ENCODE peak calls at places on chromosomes 3 and 15, in six cellular contexts. Q is HepG2, L is upper lobe of left lung, S is HCT116, D is Panc1, Y is esophagus muscularis mucosa. I is an unnamed sample.

GRCh38 chr3:101810023-101810415 is 31.0 kb downstream of the NXPE3 start:
- DNase-seq in Q (no peak), L (no peak), S (no peak), D (no peak), Y (no peak), I (no peak)

GRCh38 chr3:70851066-70851465 is 538.6 kb upstream of the MDFIC2 start:
- DNase-seq in Q (no peak), L (no peak), S (no peak), D (no peak), Y (no peak), I (no peak)

GRCh38 chr15:95581595-95581994 is 748.9 kb upstream of the NR2F2 start:
- DNase-seq in Q (no peak), L (no peak), S (no peak), D (no peak), Y (no peak), I (no peak)

GRCh38 chr15:98649996-98650870 is 1.9 kb downstream of the IGF1R start:
- DNase-seq in Q (peak; percentile 48), L (peak; percentile 45), S (no peak), D (no peak), Y (peak; percentile 87), I (no peak)

GRCh38 chr3:151768393-151768930 is 34.7 kb downstream of the AADACL2 start:
- DNase-seq in Q (no peak), L (no peak), S (no peak), D (no peak), Y (no peak), I (no peak)

GRCh38 chr15:40047413-40048154 is 8.6 kb upstream of the SRP14 start:
- DNase-seq in Q (no peak), L (peak; percentile 83), S (no peak), D (no peak), Y (peak; percentile 92), I (no peak)

GRCh38 chr3:14935577-14936345 is 11.6 kb upstream of the NR2C2 start:
- DNase-seq in Q (no peak), L (no peak), S (no peak), D (no peak), Y (no peak), I (no peak)

GRCh38 chr15:40956543-40956982 is 3.3 kb downstream of the CHAC1 start:
- DNase-seq in Q (no peak), L (no peak), S (no peak), D (no peak), Y (no peak), I (no peak)

GRCh38 chr3:168288511-168289268 is 193.0 kb upstream of the GOLIM4 start:
- DNase-seq in Q (no peak), L (no peak), S (no peak), D (no peak), Y (no peak), I (no peak)

GRCh38 chr3:194731496-194732073 is 45.9 kb downstream of the FAM43A start:
- DNase-seq in Q (no peak), L (no peak), S (no peak), D (no peak), Y (no peak), I (no peak)

GRCh38 chr15:101578443-101578894 is 73.7 kb downstream of the TM2D3 start:
- DNase-seq in Q (peak; percentile 50), L (no peak), S (peak; percentile 44), D (no peak), Y (peak; percentile 86), I (no peak)

GRCh38 chr3:197846491-197846890 is 55.4 kb downstream of the LRCH3 start:
- DNase-seq in Q (no peak), L (no peak), S (no peak), D (no peak), Y (no peak), I (no peak)

GRCh38 chr3:100732435-100732834 is 23.1 kb downstream of the TFG start:
- DNase-seq in Q (no peak), L (no peak), S (no peak), D (no peak), Y (no peak), I (no peak)

GRCh38 chr3:98733055-98733777 is 29.9 kb upstream of the ST3GAL6 start:
- DNase-seq in Q (peak; percentile 12), L (peak; percentile 47), S (no peak), D (no peak), Y (no peak), I (no peak)

GRCh38 chr15:95148183-95148582 is 916.8 kb downstream of the MCTP2 start:
- DNase-seq in Q (no peak), L (no peak), S (no peak), D (no peak), Y (no peak), I (no peak)

GRCh38 chr3:59620334-59620733 is 570.5 kb upstream of the CFAP20DC start:
- DNase-seq in Q (no peak), L (no peak), S (no peak), D (no peak), Y (no peak), I (no peak)

GRCh38 chr3:75001330-75001729 is 386.9 kb upstream of the CNTN3 start:
- DNase-seq in Q (peak; percentile 1), L (no peak), S (no peak), D (no peak), Y (no peak), I (no peak)

GRCh38 chr15:60423540-60423939 is 25.8 kb upstream of the ANXA2 start:
- DNase-seq in Q (peak; percentile 44), L (peak; percentile 30), S (peak; percentile 52), D (no peak), Y (no peak), I (no peak)

GRCh38 chr3:100754563-100755334 is 45.5 kb downstream of the TFG start:
- DNase-seq in Q (no peak), L (no peak), S (no peak), D (no peak), Y (no peak), I (no peak)

GRCh38 chr15:64571857-64572291 is 111.5 kb downstream of the ZNF609 start:
- DNase-seq in Q (peak; percentile 52), L (no peak), S (no peak), D (no peak), Y (no peak), I (no peak)

GRCh38 chr3:15064299-15064834 is 748 bp downstream of the MRPS25 start:
- DNase-seq in Q (no peak), L (no peak), S (no peak), D (no peak), Y (no peak), I (no peak)

GRCh38 chr3:179151474-179151873 is 3.3 kb downstream of the PIK3CA start:
- DNase-seq in Q (no peak), L (no peak), S (no peak), D (no peak), Y (no peak), I (no peak)

GRCh38 chr3:196096382-196096953 is 14.6 kb upstream of the TFRC start:
- DNase-seq in Q (no peak), L (peak; percentile 25), S (no peak), D (no peak), Y (no peak), I (no peak)

GRCh38 chr3:189563841-189564563 is 67.2 kb upstream of the TP63 start:
- DNase-seq in Q (no peak), L (peak; percentile 22), S (no peak), D (peak; percentile 43), Y (no peak), I (no peak)

GRCh38 chr3:195900426-195901355 is 7.7 kb downstream of the TNK2 start:
- DNase-seq in Q (peak; percentile 83), L (peak; percentile 86), S (no peak), D (no peak), Y (no peak), I (no peak)

GRCh38 chr3:86923071-86923476 is 67.9 kb downstream of the VGLL3 start:
- DNase-seq in Q (no peak), L (no peak), S (no peak), D (no peak), Y (no peak), I (no peak)

DNA sequence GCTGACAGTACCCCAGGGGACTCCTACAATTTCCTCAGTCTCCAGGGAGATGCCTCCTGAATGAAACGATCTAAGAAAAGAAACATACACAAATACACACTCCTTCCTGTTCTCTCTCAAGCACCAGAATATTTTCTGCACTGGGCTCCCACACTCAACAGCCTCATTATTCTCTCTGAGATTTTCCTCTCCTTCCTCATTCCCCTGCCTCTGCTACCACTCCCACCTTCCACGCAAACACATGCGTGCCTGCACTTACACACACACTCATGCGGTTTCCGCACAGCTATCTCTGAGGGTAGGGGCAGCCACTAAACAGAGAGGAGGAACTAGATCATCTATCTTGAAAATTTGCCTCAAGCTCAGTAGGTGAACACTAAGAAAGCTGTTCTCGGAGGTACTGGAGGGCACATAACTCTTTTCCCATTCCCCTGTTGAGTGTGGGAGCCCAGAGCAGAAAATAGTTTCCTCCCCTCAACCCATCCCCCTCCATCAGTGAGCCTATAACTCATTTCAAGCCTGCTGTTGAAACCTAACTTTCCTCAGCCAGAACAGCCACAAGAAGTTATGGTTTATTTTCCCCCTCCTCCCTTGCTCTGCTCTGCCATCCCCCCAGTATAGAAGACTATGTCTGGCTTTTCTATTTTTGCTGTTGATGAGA is 30.5 kb upstream of the TIPARP start:
- DNase-seq in Q (no peak), L (peak; percentile 60), S (no peak), D (no peak), Y (no peak), I (no peak)
- TF ChIP-seq POLR2AphosphoS5 in Q (no peak), L (no peak), S (no peak), D (no peak), Y (no peak), I (no peak)

GRCh38 chr3:54563661-54564200 is 364.1 kb downstream of the LRTM1 start:
- DNase-seq in Q (no peak), L (no peak), S (no peak), D (no peak), Y (peak; percentile 55), I (no peak)
- TF ChIP-seq POLR2AphosphoS5 in Q (no peak), L (no peak), S (no peak), D (no peak), Y (no peak), I (no peak)

DNA sequence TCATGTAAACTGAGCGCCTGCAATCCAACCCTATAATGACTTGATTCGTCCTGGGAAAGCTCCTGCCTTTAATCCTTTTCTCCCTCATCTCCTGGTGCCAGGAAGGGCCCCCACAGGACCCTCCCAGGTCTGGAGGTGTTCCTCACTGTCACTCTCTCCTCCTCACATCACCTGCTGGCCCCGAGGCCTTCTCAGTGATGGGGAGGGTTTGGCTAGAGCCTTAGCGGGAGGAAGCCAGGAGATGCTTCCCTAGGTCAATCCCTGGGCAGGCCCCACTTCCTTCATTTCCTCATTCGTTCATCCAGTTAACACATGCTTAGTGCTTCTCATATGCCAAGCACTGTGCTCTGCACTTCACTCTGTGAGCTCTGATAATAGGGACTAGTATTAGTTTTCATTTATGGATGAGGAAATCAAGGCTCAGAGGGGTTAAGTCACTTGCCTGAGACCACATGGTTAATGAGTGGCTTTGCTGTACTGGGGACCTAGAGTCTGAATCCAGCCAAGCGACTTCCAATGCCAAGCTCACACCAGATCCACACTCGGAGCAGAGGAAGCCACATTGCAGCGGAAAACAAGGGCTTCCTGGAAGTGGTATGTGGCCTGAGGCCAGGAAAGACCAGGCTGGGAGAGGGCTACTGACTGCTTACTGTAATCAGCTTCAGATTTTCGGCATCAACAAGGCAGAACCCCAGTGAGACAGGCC is 50.3 kb upstream of the CHRNB4 start:
- DNase-seq in Q (no peak), L (no peak), S (no peak), D (no peak), Y (no peak), I (no peak)
- TF ChIP-seq POLR2AphosphoS5 in Q (no peak), L (no peak), S (no peak), D (no peak), Y (no peak), I (no peak)

DNA sequence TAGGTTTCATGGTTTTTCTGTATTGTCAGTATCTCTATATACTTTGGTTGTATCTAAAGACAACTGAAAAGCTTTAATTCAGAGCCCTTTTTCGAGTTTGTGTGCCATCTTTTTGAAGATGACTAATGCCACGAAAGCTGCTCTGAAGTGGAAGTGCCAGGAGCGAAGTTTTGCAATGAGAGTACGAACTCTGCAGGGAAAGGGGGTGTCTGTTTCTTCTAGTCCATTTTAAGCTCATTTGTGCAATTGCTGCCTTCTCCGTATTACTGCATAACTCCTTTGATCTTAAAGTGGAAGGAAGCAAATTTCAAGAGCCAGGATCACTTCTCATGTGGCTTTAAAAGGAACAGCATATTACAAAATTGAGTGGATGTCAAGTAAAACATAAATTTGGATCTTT is 245.3 kb downstream of the FEZF2 start:
- DNase-seq in Q (no peak), L (no peak), S (no peak), D (no peak), Y (no peak), I (no peak)
- TF ChIP-seq POLR2AphosphoS5 in Q (no peak), L (peak; percentile 12), S (no peak), D (no peak), Y (peak; percentile 31), I (no peak)